ENCODE peak calls at places on chromosomes 4 and X, in eight cellular contexts. E, C, Z, I, O, B, Y and J are unnamed samples.

GRCh38 chr4:150402968-150403367 is 179.0 kb upstream of the MAB21L2 start:
- DNase-seq in E (no peak), C (peak; percentile 45), Z (no peak), I (peak; percentile 78), O (peak; percentile 87), B (peak; percentile 99), Y (peak; percentile 42), J (no peak)

GRCh38 chr4:54189140-54189539 is 40.0 kb upstream of the PDGFRA start:
- DNase-seq in E (no peak), C (no peak), Z (no peak), I (no peak), O (no peak), B (no peak), Y (no peak), J (no peak)

GRCh38 chrX:8731579-8732395 is at the start of gene ANOS1:
- DNase-seq in E (peak; percentile 38), C (peak; percentile 62), Z (no peak), I (peak; percentile 76), O (peak; percentile 92), B (no peak), Y (peak; percentile 74), J (peak; percentile 81)

GRCh38 chrX:84189125-84189524 is 1.1 kb upstream of the RPS6KA6 start:
- DNase-seq in E (no peak), C (peak; percentile 19), Z (no peak), I (no peak), O (peak; percentile 13), B (peak; percentile 35), Y (no peak), J (no peak)

GRCh38 chrX:19774905-19775304 is 112.5 kb downstream of the SH3KBP1 start:
- DNase-seq in E (no peak), C (no peak), Z (no peak), I (no peak), O (no peak), B (no peak), Y (no peak), J (no peak)

GRCh38 chr4:110787109-110787508 is 164.2 kb upstream of the PITX2 start:
- DNase-seq in E (no peak), C (no peak), Z (no peak), I (no peak), O (no peak), B (no peak), Y (no peak), J (no peak)

GRCh38 chr4:131649227-131649626 is 1499.9 kb upstream of the PCDH10 start:
- DNase-seq in E (no peak), C (no peak), Z (no peak), I (no peak), O (no peak), B (no peak), Y (no peak), J (no peak)

GRCh38 chrX:123153846-123154335 is 30.2 kb upstream of the GRIA3 start:
- DNase-seq in E (peak; percentile 5), C (peak; percentile 8), Z (no peak), I (no peak), O (no peak), B (no peak), Y (no peak), J (no peak)

GRCh38 chr4:20603671-20604313 is 96.5 kb upstream of the PACRGL start:
- DNase-seq in E (peak; percentile 77), C (no peak), Z (no peak), I (no peak), O (no peak), B (no peak), Y (no peak), J (no peak)

GRCh38 chr4:156193800-156194199 is 240.1 kb upstream of the CTSO start:
- DNase-seq in E (no peak), C (no peak), Z (no peak), I (no peak), O (no peak), B (no peak), Y (no peak), J (no peak)

GRCh38 chr4:147542229-147542990 is 61.5 kb downstream of the EDNRA start:
- DNase-seq in E (no peak), C (no peak), Z (no peak), I (no peak), O (no peak), B (no peak), Y (no peak), J (no peak)

GRCh38 chr4:70239497-70239896 is 2.9 kb upstream of the CSN3 start:
- DNase-seq in E (no peak), C (no peak), Z (no peak), I (no peak), O (no peak), B (no peak), Y (no peak), J (no peak)

GRCh38 chr4:24067781-24068193 is 177.9 kb upstream of the PPARGC1A start:
- DNase-seq in E (peak; percentile 49), C (peak; percentile 30), Z (no peak), I (peak; percentile 51), O (peak; percentile 67), B (no peak), Y (no peak), J (peak; percentile 29)

GRCh38 chrX:121958886-121959285 is 911.5 kb downstream of the GLUD2 start:
- DNase-seq in E (peak; percentile 57), C (no peak), Z (no peak), I (no peak), O (no peak), B (no peak), Y (no peak), J (no peak)

GRCh38 chrX:17680732-17681413 is 56.4 kb upstream of the SCML1 start:
- DNase-seq in E (no peak), C (no peak), Z (no peak), I (no peak), O (no peak), B (no peak), Y (no peak), J (no peak)

GRCh38 chr4:11632015-11632414 is 203.3 kb upstream of the HS3ST1 start:
- DNase-seq in E (peak; percentile 88), C (no peak), Z (no peak), I (no peak), O (no peak), B (no peak), Y (no peak), J (no peak)

GRCh38 chr4:122703868-122704267 is 28.6 kb upstream of the BBS12 start:
- DNase-seq in E (no peak), C (no peak), Z (no peak), I (no peak), O (no peak), B (no peak), Y (no peak), J (no peak)

GRCh38 chr4:136392576-136392975 is 1139.7 kb downstream of the PCDH18 start:
- DNase-seq in E (no peak), C (no peak), Z (no peak), I (no peak), O (no peak), B (no peak), Y (no peak), J (no peak)

GRCh38 chrX:136694491-136695087 is 46.6 kb downstream of the CD40LG start:
- DNase-seq in E (peak; percentile 20), C (peak; percentile 51), Z (no peak), I (no peak), O (peak; percentile 55), B (peak; percentile 86), Y (no peak), J (no peak)

GRCh38 chrX:111886678-111887077 is 10.7 kb downstream of the TRPC5OS start:
- DNase-seq in E (no peak), C (no peak), Z (no peak), I (peak; percentile 29), O (no peak), B (no peak), Y (no peak), J (no peak)

GRCh38 chrX:12488781-12489180 is 302.4 kb upstream of the PRPS2 start:
- DNase-seq in E (no peak), C (no peak), Z (no peak), I (no peak), O (no peak), B (no peak), Y (no peak), J (no peak)

GRCh38 chr4:1578968-1579833 is 104.9 kb downstream of the FAM53A start:
- DNase-seq in E (peak; percentile 52), C (peak; percentile 82), Z (peak; percentile 92), I (peak; percentile 88), O (peak; percentile 39), B (peak; percentile 54), Y (peak; percentile 83), J (peak; percentile 60)

GRCh38 chr4:15652191-15652590 is 3.0 kb downstream of the FBXL5 start:
- DNase-seq in E (no peak), C (no peak), Z (no peak), I (no peak), O (no peak), B (no peak), Y (no peak), J (no peak)
- H3K4me3 ChIP-seq in E (no peak overlapping the region), C (no peak overlapping the region), Z (no peak overlapping the region), I (peak overlapping the region; percentile 74), O (no peak overlapping the region), B (peak overlapping the region; percentile 94), Y (no peak overlapping the region), J (no peak overlapping the region)

GRCh38 chrX:69024931-69025330 is 140.3 kb downstream of the PJA1 start:
- DNase-seq in E (peak; percentile 75), C (peak; percentile 72), Z (peak; percentile 82), I (peak; percentile 81), O (peak; percentile 7), B (no peak), Y (peak; percentile 77), J (no peak)
- H3K27ac ChIP-seq in E (peak overlapping the region; percentile 81), C (peak overlapping the region; percentile 44), Z (peak overlapping the region; percentile 30), I (peak overlapping the region; percentile 55), O (no peak overlapping the region), B (no peak overlapping the region), Y (no peak overlapping the region), J (no peak overlapping the region)

DNA sequence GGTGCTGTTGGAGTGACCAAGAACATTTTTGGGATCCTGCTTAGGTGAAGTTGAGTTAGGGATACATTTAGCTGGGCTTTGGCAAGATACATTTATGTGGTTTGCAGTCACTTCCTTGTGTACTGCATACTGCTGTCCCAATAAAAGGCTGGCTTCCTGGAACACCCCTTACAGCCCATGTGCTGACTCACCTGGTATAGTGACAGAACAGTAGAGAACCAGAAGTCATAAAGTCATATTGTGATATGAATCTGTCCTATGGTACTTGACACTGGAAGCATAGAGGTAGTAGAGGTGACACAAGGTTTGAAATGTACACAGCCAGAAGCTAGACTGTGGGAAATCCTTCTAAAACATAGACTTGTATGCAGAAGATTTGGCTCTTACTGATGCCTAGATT is 55.3 kb upstream of the SLC25A43 start:
- DNase-seq in E (peak; percentile 9), C (peak; percentile 18), Z (no peak), I (no peak), O (no peak), B (no peak), Y (no peak), J (no peak)
- H3K9me3 ChIP-seq in E (no peaks in the 10 kb centered on the region), C (no peaks in the 10 kb centered on the region), Z (no peaks in the 10 kb centered on the region), I (no peaks in the 10 kb centered on the region), O (no peaks in the 10 kb centered on the region), B (no peaks in the 10 kb centered on the region), Y (no peaks in the 10 kb centered on the region), J (no peaks in the 10 kb centered on the region)

GRCh38 chr4:44448548-44449443 is at the start of gene KCTD8:
- DNase-seq in E (peak; percentile 81), C (peak; percentile 94), Z (peak; percentile 85), I (peak; percentile 90), O (peak; percentile 95), B (peak; percentile 42), Y (peak; percentile 83), J (peak; percentile 96)

GRCh38 chr4:44446801-44447562 is 1.6 kb downstream of the KCTD8 start:
- DNase-seq in E (no peak), C (peak; percentile 8), Z (no peak), I (no peak), O (no peak), B (no peak), Y (no peak), J (peak; percentile 28)

GRCh38 chr4:44447563-44448504 is 775 bp downstream of the KCTD8 start:
- DNase-seq in E (peak; percentile 20), C (peak; percentile 44), Z (no peak), I (peak; percentile 39), O (peak; percentile 59), B (no peak), Y (peak; percentile 15), J (peak; percentile 70)

GRCh38 chr4:44446191-44446590 is 2.4 kb downstream of the KCTD8 start:
- DNase-seq in E (no peak), C (no peak), Z (no peak), I (no peak), O (no peak), B (no peak), Y (no peak), J (no peak)
- H3K4me3 ChIP-seq in E (no peak overlapping the region), C (no peak overlapping the region), Z (no peak overlapping the region), I (no peak overlapping the region), O (peak overlapping the region; percentile 35), B (no peak overlapping the region), Y (no peak overlapping the region), J (peak overlapping the region; percentile 80)